ENCODE peak calls at places on chromosomes 4 and X, in six cellular contexts. L, C, S, Z, A and G are unnamed samples.

GRCh38 chr4:148852092-148852699 is 410.0 kb upstream of the NR3C2 start:
- DNase-seq in Z (peak; percentile 28), S (no peak), A (no peak), C (no peak), L (no peak), G (no peak)

GRCh38 chr4:10025230-10025806 is 4.0 kb upstream of the SLC2A9 start:
- DNase-seq in Z (no peak), C (no peak), A (no peak), S (no peak), L (no peak), G (no peak)

GRCh38 chr4:174828845-174829701 is at the start of gene GLRA3:
- DNase-seq in L (peak; percentile 25), C (peak; percentile 82), Z (peak; percentile 99), A (peak; percentile 17), S (peak; percentile 54), G (no peak)

GRCh38 chr4:76952071-76952470 is 2.5 kb downstream of the SEPTIN11 start:
- DNase-seq in S (no peak), A (no peak), L (no peak), Z (no peak), C (no peak), G (no peak)

GRCh38 chrX:136328933-136329332 is 28.2 kb downstream of the ADGRG4 start:
- DNase-seq in A (no peak), Z (no peak), C (no peak), S (no peak), L (no peak), G (no peak)

GRCh38 chrX:9824554-9824953 is 38.3 kb downstream of the SHROOM2 start:
- DNase-seq in A (no peak), S (no peak), Z (no peak), C (no peak), L (no peak), G (no peak)

GRCh38 chr4:152965614-152966013 is 29.5 kb downstream of the FHDC1 start:
- DNase-seq in Z (no peak), L (no peak), S (no peak), A (no peak), C (no peak), G (no peak)

GRCh38 chrX:142891046-142891445 is 134.7 kb upstream of the SPANXN4 start:
- DNase-seq in C (no peak), S (no peak), A (no peak), L (no peak), Z (no peak), G (no peak)

GRCh38 chr4:43816107-43816506 is 632.5 kb downstream of the KCTD8 start:
- DNase-seq in L (no peak), S (no peak), C (no peak), Z (no peak), A (no peak), G (no peak)

GRCh38 chr4:11073621-11074051 is 355.1 kb downstream of the HS3ST1 start:
- DNase-seq in A (no peak), L (peak; percentile 8), Z (peak; percentile 87), S (no peak), C (no peak), G (no peak)

GRCh38 chrX:44828008-44828605 is 15.7 kb upstream of the DUSP21 start:
- DNase-seq in A (peak; percentile 85), Z (no peak), C (no peak), L (peak; percentile 78), S (no peak), G (no peak)

GRCh38 chr4:85979276-85979675 is 380.6 kb downstream of the MAPK10 start:
- DNase-seq in S (no peak), Z (no peak), A (no peak), L (no peak), C (no peak), G (no peak)

GRCh38 chr4:27568236-27568951 is 707.8 kb downstream of the STIM2 start:
- DNase-seq in Z (no peak), L (no peak), S (no peak), C (no peak), A (no peak), G (no peak)

GRCh38 chrX:130170752-130171445 is 863 bp upstream of the RAB33A start:
- DNase-seq in S (no peak), L (peak; percentile 11), Z (peak; percentile 48), C (peak; percentile 94), A (no peak), G (peak; percentile 62)

GRCh38 chr4:136864580-136865185 is 667.6 kb downstream of the PCDH18 start:
- DNase-seq in L (peak; percentile 80), Z (peak; percentile 77), S (peak; percentile 16), A (peak; percentile 37), C (no peak), G (peak; percentile 30)

GRCh38 chr4:100811046-100811445 is 293.2 kb upstream of the EMCN start:
- DNase-seq in A (no peak), S (no peak), Z (no peak), L (no peak), C (no peak), G (no peak)

GRCh38 chr4:159860945-159861344 is 758.1 kb downstream of the RAPGEF2 start:
- DNase-seq in S (no peak), C (no peak), Z (no peak), L (no peak), A (no peak), G (no peak)

GRCh38 chrX:123873956-123874355 is 14.1 kb downstream of the XIAP start:
- DNase-seq in A (no peak), S (no peak), Z (no peak), C (no peak), L (no peak), G (no peak)

GRCh38 chr4:99504804-99505502 is 5.9 kb upstream of the C4orf17 start:
- DNase-seq in A (peak; percentile 9), L (no peak), C (no peak), Z (no peak), S (no peak), G (peak; percentile 4)

DNA sequence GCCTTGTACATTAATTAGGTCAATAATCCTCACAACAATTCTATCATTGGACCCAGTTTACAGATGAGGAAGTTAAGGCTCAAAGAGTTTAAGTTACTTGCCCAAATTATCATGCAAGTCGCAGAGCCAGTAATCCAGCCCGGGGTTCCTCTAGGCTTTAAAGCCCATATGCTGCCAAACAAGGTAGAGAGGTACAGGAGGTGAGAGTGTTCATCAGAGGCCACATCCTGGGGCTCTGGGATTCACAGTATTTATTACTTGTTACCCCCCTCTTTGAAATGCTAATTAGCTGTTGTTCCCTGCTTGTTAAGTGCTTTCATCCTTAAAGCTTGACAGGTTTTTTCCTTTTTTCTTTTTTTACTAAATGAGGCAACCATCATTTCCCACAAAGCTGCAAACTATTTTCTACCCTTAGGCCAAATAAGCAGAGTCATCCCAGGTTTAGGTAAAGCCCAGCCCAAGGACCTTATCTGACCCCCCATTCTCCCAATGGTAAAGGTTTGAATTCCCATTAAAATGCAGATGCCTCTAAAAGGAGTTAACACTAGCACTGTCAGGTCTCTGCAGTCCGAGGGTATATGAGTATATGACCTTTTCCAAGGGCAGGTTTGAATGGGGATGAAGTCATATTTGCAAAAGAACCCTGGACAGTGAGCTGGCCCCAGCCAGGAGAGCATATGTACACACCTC is 150.3 kb downstream of the SOX3 start:
- DNase-seq in S (no peak), A (no peak), Z (peak; percentile 72), L (no peak), C (no peak), G (no peak)
- H3K27me3 ChIP-seq in S (no peaks in the 10 kb centered on the region), A (no peaks in the 10 kb centered on the region), Z (no peaks in the 10 kb centered on the region), L (no peaks in the 10 kb centered on the region), C (peaks cover 6% of the 10 kb centered on the region), G (no peaks in the 10 kb centered on the region)

DNA sequence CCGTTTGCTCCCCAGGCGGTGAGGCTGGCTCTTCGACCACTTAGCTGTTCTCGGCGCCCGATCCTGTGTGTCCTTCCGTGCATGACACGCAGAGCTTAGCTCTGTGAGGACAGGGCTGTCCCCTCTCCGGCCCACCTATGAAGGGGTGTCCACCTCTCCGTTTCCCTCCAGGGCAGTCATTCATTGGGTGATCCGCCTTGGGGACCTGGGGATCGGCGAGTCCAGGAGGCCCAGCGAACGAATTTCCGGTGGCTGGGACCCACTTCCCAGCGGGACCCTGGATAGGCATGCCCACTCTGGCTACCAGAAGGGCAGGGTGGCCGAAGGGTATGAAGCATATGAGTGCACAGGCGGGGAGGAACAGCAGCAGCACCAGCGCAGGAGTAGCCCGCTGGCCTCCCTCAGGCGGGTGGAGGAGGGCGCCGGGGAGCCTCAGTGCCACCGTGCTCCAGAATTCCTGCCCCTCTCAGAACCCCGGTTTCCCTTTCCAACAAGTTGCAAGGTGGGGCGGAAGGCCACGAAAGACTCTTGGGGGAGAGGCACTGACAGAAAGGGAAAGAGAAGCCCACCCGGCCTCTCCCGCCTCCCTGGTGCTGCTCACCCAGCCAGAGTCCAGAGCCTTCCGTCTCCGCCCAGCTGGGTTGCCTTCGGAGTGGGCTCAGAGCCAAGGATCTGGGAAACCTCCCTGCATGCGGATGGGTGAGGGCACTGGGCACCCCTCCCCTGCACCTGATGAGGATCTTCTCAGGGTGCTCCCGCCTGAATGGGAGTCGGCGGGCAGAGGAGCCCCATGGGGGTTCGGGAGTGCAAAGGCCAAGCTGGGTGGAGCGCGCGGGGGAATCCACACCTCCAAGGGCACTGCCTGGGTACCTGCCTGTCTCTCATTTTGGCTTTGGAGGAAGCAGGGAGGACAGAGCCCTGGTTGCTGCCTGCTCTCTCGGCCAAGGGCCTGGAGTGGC is 8.6 kb downstream of the HMX1 start:
- DNase-seq in C (no peak), Z (no peak), S (no peak), A (no peak), L (no peak), G (no peak)
- H3K27me3 ChIP-seq in C (peaks cover 62% of the 10 kb centered on the region), Z (peaks cover 78% of the 10 kb centered on the region), S (peaks cover 5% of the 10 kb centered on the region), A (peaks cover 65% of the 10 kb centered on the region), L (peaks cover 53% of the 10 kb centered on the region), G (peaks cover 87% of the 10 kb centered on the region)

DNA sequence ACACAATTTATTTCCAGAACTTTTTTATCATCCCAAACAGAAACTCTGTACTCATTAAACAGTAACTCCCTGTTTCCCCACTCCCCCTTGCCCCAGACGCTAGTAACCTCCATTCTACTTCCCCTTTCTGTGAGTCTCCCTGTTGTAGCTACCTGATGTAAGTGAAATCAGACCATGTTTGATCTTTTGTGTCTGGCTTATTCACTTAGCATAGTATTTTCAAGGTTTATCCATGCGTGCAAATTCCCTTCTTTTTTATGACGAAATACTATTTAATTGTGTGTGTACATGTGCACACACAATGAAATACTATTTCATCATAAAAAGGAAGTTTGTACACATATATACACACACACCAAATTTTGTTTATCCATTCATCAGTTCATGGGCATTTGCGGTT is 5.2 kb downstream of the PKD2 start:
- DNase-seq in A (no peak), S (no peak), C (no peak), Z (no peak), L (no peak), G (peak; percentile 75)
- H3K27me3 ChIP-seq in A (no peaks in the 10 kb centered on the region), S (no peaks in the 10 kb centered on the region), C (no peaks in the 10 kb centered on the region), Z (no peaks in the 10 kb centered on the region), L (no peaks in the 10 kb centered on the region), G (no peaks in the 10 kb centered on the region)

GRCh38 chrX:154829102-154829501 is 5.4 kb downstream of the SMIM9 start:
- DNase-seq in Z (no peak), S (no peak), L (no peak), A (no peak), C (no peak), G (no peak)
- H3K27me3 ChIP-seq in Z (no peaks in the 10 kb centered on the region), S (no peaks in the 10 kb centered on the region), L (no peaks in the 10 kb centered on the region), A (no peaks in the 10 kb centered on the region), C (no peaks in the 10 kb centered on the region), G (no peaks in the 10 kb centered on the region)

GRCh38 chr4:2141022-2141761 is 82.1 kb downstream of the NAT8L start:
- DNase-seq in C (no peak), L (no peak), A (no peak), S (no peak), Z (no peak), G (no peak)
- H3K27me3 ChIP-seq in C (no peaks in the 10 kb centered on the region), L (no peaks in the 10 kb centered on the region), A (no peaks in the 10 kb centered on the region), S (no peaks in the 10 kb centered on the region), Z (peaks cover 2% of the 10 kb centered on the region), G (no peaks in the 10 kb centered on the region)

GRCh38 chrX:26822448-26822847 is 606.5 kb downstream of the MAGEB5 start:
- DNase-seq in L (no peak), C (no peak), S (no peak), A (no peak), Z (peak; percentile 55), G (no peak)
- H3K27me3 ChIP-seq in L (no peaks in the 10 kb centered on the region), C (peaks cover 6% of the 10 kb centered on the region), S (no peaks in the 10 kb centered on the region), A (no peaks in the 10 kb centered on the region), Z (no peaks in the 10 kb centered on the region), G (no peaks in the 10 kb centered on the region)